ENCODE peak calls at places on chromosomes 5 and 9, in six cellular contexts. J is tibial nerve; Z is sciatic nerve; U is PC-9; Q is adipocyte; O is stimulated activated CD4-positive, alpha-beta T cell treated with anti-CD3 and anti-CD28 coated beads, Interleukin-4, amount 100 ng/mL, for 4 hours. R is an unnamed sample.

GRCh38 chr5:124729687-124730359 is 16.6 kb downstream of the ZNF608 start:
- DNase-seq in J (no peak), Z (no peak), U (no peak), Q (peak; percentile 17), O (no peak), R (no peak)

GRCh38 chr5:149133795-149134777 is 7.2 kb upstream of the ABLIM3 start:
- DNase-seq in J (no peak), Z (no peak), U (peak; percentile 98), Q (peak; percentile 74), O (no peak), R (no peak)

GRCh38 chr9:134365791-134366222 is 39.6 kb downstream of the RXRA start:
- DNase-seq in J (peak; percentile 75), Z (peak; percentile 82), U (no peak), Q (no peak), O (no peak), R (no peak)

GRCh38 chr5:158514353-158514960 is 585.3 kb downstream of the EBF1 start:
- DNase-seq in J (no peak), Z (no peak), U (no peak), Q (peak; percentile 65), O (no peak), R (no peak)

GRCh38 chr9:122367779-122368460 is 2.9 kb upstream of the PTGS1 start:
- DNase-seq in J (no peak), Z (no peak), U (no peak), Q (no peak), O (no peak), R (no peak)

GRCh38 chr9:5982352-5982751 is 33.1 kb downstream of the RANBP6 start:
- DNase-seq in J (no peak), Z (no peak), U (no peak), Q (no peak), O (no peak), R (no peak)

GRCh38 chr5:84088996-84089395 is 295.7 kb downstream of the EDIL3 start:
- DNase-seq in J (no peak), Z (no peak), U (no peak), Q (peak; percentile 29), O (no peak), R (no peak)

GRCh38 chr9:126957687-126958053 is 43.1 kb downstream of the RALGPS1 start:
- DNase-seq in J (no peak), Z (no peak), U (peak; percentile 70), Q (peak; percentile 50), O (no peak), R (no peak)

GRCh38 chr5:72509401-72509800 is 2.2 kb upstream of the ZNF366 start:
- DNase-seq in J (no peak), Z (no peak), U (no peak), Q (no peak), O (no peak), R (no peak)

GRCh38 chr5:53246042-53246836 is 136.7 kb upstream of the MOCS2 start:
- DNase-seq in J (no peak), Z (no peak), U (no peak), Q (peak; percentile 77), O (no peak), R (no peak)

GRCh38 chr9:90871327-90871935 is 69.8 kb downstream of the SYK start:
- DNase-seq in J (no peak), Z (no peak), U (no peak), Q (no peak), O (no peak), R (no peak)

GRCh38 chr5:141969783-141970741 is 1.2 kb downstream of the RNF14 start:
- DNase-seq in J (no peak), Z (no peak), U (no peak), Q (peak; percentile 38), O (no peak), R (no peak)

GRCh38 chr5:68007446-68007845 is 208.1 kb upstream of the PIK3R1 start:
- DNase-seq in J (peak; percentile 44), Z (no peak), U (no peak), Q (peak; percentile 63), O (no peak), R (no peak)

GRCh38 chr5:98453309-98453708 is 320.2 kb upstream of the RGMB start:
- DNase-seq in J (no peak), Z (no peak), U (no peak), Q (no peak), O (no peak), R (no peak)

GRCh38 chr5:92687793-92688467 is 893.1 kb downstream of the NR2F1-AS1 start:
- DNase-seq in J (peak; percentile 17), Z (no peak), U (no peak), Q (peak; percentile 52), O (no peak), R (no peak)

GRCh38 chr9:95215368-95215898 is 102.1 kb downstream of the FANCC start:
- DNase-seq in J (no peak), Z (peak; percentile 38), U (no peak), Q (no peak), O (no peak), R (no peak)

GRCh38 chr9:129109504-129109903 is 1.1 kb downstream of the CRAT start:
- DNase-seq in J (peak; percentile 54), Z (no peak), U (no peak), Q (peak; percentile 30), O (no peak), R (no peak)

GRCh38 chr5:60173672-60174071 is 280.1 kb upstream of the PDE4D start:
- DNase-seq in J (no peak), Z (no peak), U (no peak), Q (no peak), O (no peak), R (no peak)

GRCh38 chr9:85511746-85512145 is 230.0 kb downstream of the AGTPBP1 start:
- DNase-seq in J (no peak), Z (no peak), U (no peak), Q (no peak), O (no peak), R (no peak)

GRCh38 chr5:80318212-80318611 is 1.6 kb upstream of the SPZ1 start:
- DNase-seq in J (peak; percentile 10), Z (no peak), U (no peak), Q (peak; percentile 62), O (no peak), R (no peak)

GRCh38 chr9:109956811-109957440 is 176.9 kb downstream of the PALM2AKAP2 start:
- DNase-seq in J (no peak), Z (no peak), U (no peak), Q (peak; percentile 34), O (no peak), R (no peak)

GRCh38 chr9:121222524-121223171 is 21.0 kb upstream of the RAB14 start:
- DNase-seq in J (no peak), Z (no peak), U (no peak), Q (peak; percentile 89), O (no peak), R (no peak)

GRCh38 chr5:61598140-61598539 is 266.1 kb downstream of the ZSWIM6 start:
- DNase-seq in J (no peak), Z (no peak), U (no peak), Q (no peak), O (no peak), R (no peak)

GRCh38 chr5:111454198-111454606 is 58.1 kb downstream of the STARD4 start:
- DNase-seq in J (no peak), Z (no peak), U (no peak), Q (peak; percentile 43), O (no peak), R (no peak)

R was measured in progenitor cell of endocrine pancreas.